ENCODE peak calls at places on chromosomes 5 and 9, in seven cellular contexts. T, G, D, A, J, O and F are unnamed samples.
A peak's percentile ranks its signal among the peaks of the same experiment; 100 is the strongest.

GRCh38 chr5:128436825-128437224 is 101.2 kb downstream of the FBN2 start:
- DNase-seq in J (no peak), A (peak; percentile 53), T (peak; percentile 93), O (no peak), G (no peak), D (peak; percentile 82), F (peak; percentile 33)

GRCh38 chr9:14578030-14578429 is 115.2 kb downstream of the ZDHHC21 start:
- DNase-seq in T (no peak), G (no peak), O (no peak), A (no peak), D (no peak), J (no peak), F (no peak)

GRCh38 chr9:95516736-95517558 is at the start of gene PTCH1:
- DNase-seq in T (peak; percentile 52), D (peak; percentile 76), O (no peak), G (peak; percentile 49), J (peak; percentile 36), A (peak; percentile 68), F (no peak)

GRCh38 chr9:33350310-33350709 is 52.1 kb downstream of the AQP7 start:
- DNase-seq in D (peak; percentile 74), A (peak; percentile 98), T (peak; percentile 95), J (no peak), G (no peak), O (no peak), F (peak; percentile 66)

GRCh38 chr9:132383462-132383883 is 23.2 kb downstream of the TTF1 start:
- DNase-seq in A (no peak), J (no peak), T (no peak), O (no peak), D (no peak), G (no peak), F (no peak)

GRCh38 chr9:132663851-132664250 is 5.9 kb downstream of the DDX31 start:
- DNase-seq in J (no peak), O (no peak), G (no peak), A (no peak), T (no peak), D (no peak), F (no peak)

GRCh38 chr5:64188776-64189175 is 23.1 kb downstream of the RNF180 start:
- DNase-seq in G (no peak), O (no peak), J (no peak), T (no peak), A (no peak), D (no peak), F (no peak)

GRCh38 chr9:34996905-34997279 is 7.3 kb downstream of the DNAJB5 start:
- DNase-seq in D (no peak), A (no peak), O (no peak), J (no peak), G (no peak), T (no peak), F (no peak)

GRCh38 chr5:104421431-104421830 is 858.8 kb upstream of the NUDT12 start:
- DNase-seq in O (no peak), D (no peak), J (no peak), T (no peak), A (no peak), G (no peak), F (no peak)

GRCh38 chr5:378301-378891 is 56.9 kb downstream of the AHRR start:
- DNase-seq in D (peak; percentile 79), T (peak; percentile 88), J (no peak), A (no peak), O (peak; percentile 7), G (peak; percentile 27), F (no peak)

GRCh38 chr5:146828385-146828784 is 50.2 kb downstream of the PPP2R2B start:
- DNase-seq in D (no peak), A (no peak), J (no peak), T (no peak), O (no peak), G (no peak), F (no peak)

GRCh38 chr5:135477594-135477993 is 25.4 kb upstream of the TIFAB start:
- DNase-seq in J (no peak), D (no peak), G (no peak), A (no peak), T (no peak), O (no peak), F (no peak)

GRCh38 chr5:173745123-173745522 is 128.7 kb upstream of the BOD1 start:
- DNase-seq in T (no peak), O (no peak), J (no peak), G (no peak), A (no peak), D (no peak), F (no peak)

GRCh38 chr5:73531356-73531755 is 33.1 kb downstream of the BTF3 start:
- DNase-seq in G (no peak), A (no peak), D (peak; percentile 46), O (no peak), T (no peak), J (no peak), F (no peak)

GRCh38 chr5:134561871-134562296 is 36.4 kb downstream of the JADE2 start:
- DNase-seq in J (peak; percentile 55), D (peak; percentile 76), T (peak; percentile 74), G (no peak), A (peak; percentile 70), O (no peak), F (no peak)

GRCh38 chr5:91328743-91329142 is 54.4 kb downstream of the ARRDC3 start:
- DNase-seq in J (no peak), A (peak; percentile 50), D (no peak), G (no peak), O (no peak), T (peak; percentile 55), F (no peak)

GRCh38 chr5:54030981-54031380 is 279.4 kb downstream of the ARL15 start:
- DNase-seq in O (no peak), D (no peak), T (no peak), J (no peak), G (no peak), A (no peak), F (no peak)

GRCh38 chr9:117528225-117528624 is 113.4 kb upstream of the ASTN2 start:
- DNase-seq in G (no peak), T (no peak), A (no peak), J (no peak), O (no peak), D (peak; percentile 4), F (no peak)

GRCh38 chr5:101678494-101679193 is 617.4 kb downstream of the SLCO4C1 start:
- DNase-seq in G (peak; percentile 18), T (peak; percentile 47), A (peak; percentile 73), O (peak; percentile 50), D (peak; percentile 56), J (peak; percentile 17), F (peak; percentile 3)

GRCh38 chr5:148937830-148938534 is 111.6 kb downstream of the ADRB2 start:
- DNase-seq in J (no peak), T (no peak), O (no peak), G (no peak), D (no peak), A (no peak), F (no peak)

GRCh38 chr9:21505425-21506179 is 23.5 kb upstream of the IFNE start:
- DNase-seq in G (no peak), O (no peak), A (peak; percentile 17), D (no peak), J (no peak), T (peak; percentile 30), F (no peak)

GRCh38 chr9:93154293-93154903 is 20.3 kb upstream of the NINJ1 start:
- DNase-seq in J (no peak), T (no peak), D (no peak), A (no peak), G (peak; percentile 36), O (no peak), F (no peak)

GRCh38 chr5:7464182-7464581 is 68.2 kb downstream of the ADCY2 start:
- DNase-seq in G (no peak), T (no peak), O (no peak), J (no peak), D (no peak), A (no peak), F (no peak)

GRCh38 chr5:132459983-132460834 is 30.4 kb downstream of the IRF1 start:
- DNase-seq in O (no peak), J (peak; percentile 45), T (no peak), G (no peak), D (no peak), A (no peak), F (no peak)
- TF ChIP-seq CTCF in O (no peak), J (peak; percentile 38), T (no peak), G (no peak), D (no peak), A (no peak), F (peak; percentile 15)

DNA sequence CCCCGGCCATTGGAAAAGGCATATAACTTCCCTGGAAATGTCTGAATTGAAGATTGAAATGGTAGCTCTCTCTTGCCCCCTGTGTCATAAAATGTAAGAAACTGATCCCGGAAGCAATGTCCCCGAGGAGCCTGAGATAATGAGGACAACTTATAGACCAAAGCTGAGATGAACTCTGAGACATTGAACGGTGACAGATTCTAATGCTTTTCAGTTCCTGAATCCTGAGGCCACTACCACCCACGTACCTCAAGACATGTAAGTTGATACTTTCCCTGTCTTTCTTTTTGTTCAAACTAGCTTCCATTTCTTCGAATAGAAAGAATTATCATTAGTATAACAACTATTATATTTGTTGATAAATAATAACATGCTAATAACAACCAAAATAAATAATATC is 51.0 kb downstream of the KIF4B start:
- DNase-seq in T (no peak), D (no peak), G (no peak), A (no peak), J (no peak), O (no peak), F (no peak)
- H3K4me3 ChIP-seq in T (no peak overlapping the region), D (no peak overlapping the region), G (no peak overlapping the region), A (no peak overlapping the region), J (no peak overlapping the region), O (no peak overlapping the region), F (no peak overlapping the region)

DNA sequence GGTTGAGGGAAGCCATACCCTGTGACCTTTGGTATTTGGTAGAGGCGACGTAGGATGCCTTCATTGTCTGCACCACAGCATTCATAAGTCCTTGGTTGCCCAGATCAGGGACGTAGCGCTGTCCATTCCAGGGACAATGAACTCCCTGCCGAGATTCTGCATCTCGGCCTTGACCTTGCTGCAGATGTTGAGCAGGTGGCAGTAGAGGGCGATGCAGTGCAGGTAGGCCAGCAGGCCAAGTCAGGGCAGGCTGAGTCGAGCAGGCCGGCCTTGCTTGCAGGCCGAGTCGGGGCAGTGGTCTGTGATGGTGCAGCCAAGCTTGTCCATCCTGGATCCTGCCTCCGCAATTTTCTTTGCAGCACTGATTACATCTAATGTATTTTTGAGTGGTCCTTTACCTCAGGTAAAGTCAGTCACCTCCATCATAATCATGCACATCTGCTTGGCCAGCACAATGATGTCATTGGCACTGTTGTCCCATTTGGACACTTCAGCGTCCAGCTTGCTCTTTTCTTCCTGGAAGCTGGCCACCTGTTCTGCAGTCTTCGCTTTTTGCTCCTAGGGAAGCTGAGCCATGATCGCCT is 93.4 kb upstream of the CCDC112 start:
- DNase-seq in O (no peak), J (no peak), T (no peak), G (no peak), D (no peak), A (no peak), F (no peak)
- TF ChIP-seq CTCF in O (no peak), J (no peak), T (no peak), G (no peak), D (no peak), A (no peak), F (no peak)

DNA sequence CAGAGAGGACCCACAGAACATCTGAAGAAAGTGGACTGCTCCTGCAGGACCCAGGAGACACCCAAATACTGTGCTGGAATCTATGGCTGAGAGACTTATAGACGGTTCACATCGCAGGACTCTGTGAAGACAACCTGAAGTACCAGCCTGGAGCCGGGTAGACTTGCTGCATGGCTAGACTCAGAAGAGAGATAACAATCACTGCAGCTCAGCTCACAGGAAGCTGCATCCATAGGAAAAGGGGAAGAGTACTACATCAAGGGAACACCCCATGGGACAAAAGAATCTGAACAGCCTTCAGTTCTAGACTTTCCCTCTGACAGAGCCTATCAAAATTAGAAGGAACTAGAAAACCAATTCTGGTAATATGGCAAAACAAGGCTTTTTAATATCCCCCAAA is 26.5 kb upstream of the TRIM36 start:
- DNase-seq in G (no peak), J (no peak), A (no peak), O (no peak), D (no peak), T (no peak), F (no peak)
- H3K4me3 ChIP-seq in G (no peak overlapping the region), J (no peak overlapping the region), A (no peak overlapping the region), O (no peak overlapping the region), D (no peak overlapping the region), T (no peak overlapping the region), F (no peak overlapping the region)